ENCODE peak calls at places on chromosome 16, in five cellular contexts. O, T, M, C and B are unnamed samples.

GRCh38 chr16:85037050-85037410 is 9.4 kb downstream of the KIAA0513 start:
- DNase-seq in O (no peak), T (no peak), M (no peak), C (no peak), B (peak; percentile 54)

GRCh38 chr16:69040144-69040909 is 65.1 kb upstream of the HAS3 start:
- DNase-seq in O (peak; percentile 35), T (no peak), M (no peak), C (no peak), B (no peak)

GRCh38 chr16:35797811-35798210 is 2338.4 kb downstream of the TP53TG3F start:
- DNase-seq in O (no peak), T (no peak), M (no peak), C (no peak), B (no peak)

GRCh38 chr16:19393226-19394074 is 24.2 kb upstream of the TMC5 start:
- DNase-seq in O (no peak), T (no peak), M (no peak), C (no peak), B (no peak)

GRCh38 chr16:84617068-84617630 is 729 bp downstream of the COTL1 start:
- DNase-seq in O (peak; percentile 28), T (no peak), M (no peak), C (no peak), B (no peak)

GRCh38 chr16:78788276-78788675 is 688.8 kb downstream of the WWOX start:
- DNase-seq in O (no peak), T (no peak), M (no peak), C (no peak), B (no peak)

GRCh38 chr16:29662729-29663019 is 373 bp upstream of the SPN start:
- DNase-seq in O (peak; percentile 96), T (no peak), M (peak; percentile 50), C (peak; percentile 88), B (no peak)

GRCh38 chr16:49855280-49855821 is 561 bp downstream of the ZNF423 start:
- DNase-seq in O (peak; percentile 33), T (peak; percentile 31), M (peak; percentile 64), C (peak; percentile 19), B (no peak)

GRCh38 chr16:72833969-72834368 is 214.0 kb downstream of the ZFHX3 start:
- DNase-seq in O (no peak), T (no peak), M (no peak), C (no peak), B (no peak)

DNA sequence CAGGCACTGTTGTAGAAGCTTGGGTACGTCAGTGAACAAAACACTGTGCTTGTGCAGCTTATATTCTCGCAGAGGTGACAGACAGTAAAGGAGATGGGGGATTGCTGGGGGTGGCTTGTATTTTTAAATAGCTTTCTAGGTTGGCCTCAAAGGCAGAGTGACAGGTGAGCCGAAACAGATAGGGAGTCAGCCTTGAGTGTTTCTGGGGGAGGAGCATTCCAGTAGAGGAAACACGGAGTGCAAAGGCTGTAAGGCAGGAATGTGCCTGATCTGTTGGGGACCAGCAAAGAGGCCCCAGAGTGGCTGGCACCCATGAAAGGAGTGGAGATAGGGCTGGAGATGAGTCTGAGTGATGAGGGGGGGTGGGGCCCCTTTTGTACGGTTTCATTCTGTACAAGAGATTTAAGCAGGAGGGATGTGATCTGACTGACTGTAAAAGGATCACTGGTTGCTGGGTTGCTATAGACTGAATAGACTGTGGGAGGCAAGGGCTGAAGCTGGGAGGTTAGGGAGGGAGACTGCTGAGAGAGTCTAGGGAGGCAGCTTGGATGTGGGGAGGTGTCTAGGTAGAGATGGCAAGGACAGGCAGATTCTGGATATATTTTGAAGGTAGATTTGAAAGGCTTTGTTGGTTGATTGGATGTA is 15.2 kb downstream of the NUP93 start:
- DNase-seq in O (no peak), T (no peak), M (peak; percentile 30), C (no peak), B (no peak)
- TF ChIP-seq REST in O (no peak), T (no peak), M (no peak), C (no peak), B (no peak)

DNA sequence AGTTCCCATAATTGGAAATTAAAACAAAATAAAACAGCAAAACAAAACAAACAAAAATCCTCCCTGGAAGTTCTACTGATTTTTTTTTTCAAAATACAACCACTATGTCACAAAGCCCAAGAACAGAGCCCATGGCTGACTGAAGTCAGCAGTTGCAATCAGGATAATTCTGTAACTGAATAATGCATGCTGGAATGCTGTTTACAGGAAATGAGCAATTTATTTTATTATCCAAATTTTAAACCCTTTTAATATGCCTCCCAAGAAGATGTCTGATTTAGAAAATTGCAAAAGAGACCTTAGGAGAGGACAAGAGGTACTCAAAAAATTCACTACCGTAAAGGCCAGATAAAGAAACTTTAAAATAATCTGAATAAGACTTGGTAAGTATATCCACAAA is 578.2 kb downstream of the TOX3 start:
- DNase-seq in O (no peak), T (no peak), M (no peak), C (no peak), B (no peak)
- TF ChIP-seq REST in O (no peak), T (no peak), M (no peak), C (no peak), B (no peak)

GRCh38 chr16:4767872-4768548 is 1.0 kb upstream of the ZNF500 start:
- DNase-seq in O (no peak), T (no peak), M (no peak), C (peak; percentile 20), B (no peak)
- TF ChIP-seq REST in O (no peak), T (no peak), M (no peak), C (no peak), B (no peak)

DNA sequence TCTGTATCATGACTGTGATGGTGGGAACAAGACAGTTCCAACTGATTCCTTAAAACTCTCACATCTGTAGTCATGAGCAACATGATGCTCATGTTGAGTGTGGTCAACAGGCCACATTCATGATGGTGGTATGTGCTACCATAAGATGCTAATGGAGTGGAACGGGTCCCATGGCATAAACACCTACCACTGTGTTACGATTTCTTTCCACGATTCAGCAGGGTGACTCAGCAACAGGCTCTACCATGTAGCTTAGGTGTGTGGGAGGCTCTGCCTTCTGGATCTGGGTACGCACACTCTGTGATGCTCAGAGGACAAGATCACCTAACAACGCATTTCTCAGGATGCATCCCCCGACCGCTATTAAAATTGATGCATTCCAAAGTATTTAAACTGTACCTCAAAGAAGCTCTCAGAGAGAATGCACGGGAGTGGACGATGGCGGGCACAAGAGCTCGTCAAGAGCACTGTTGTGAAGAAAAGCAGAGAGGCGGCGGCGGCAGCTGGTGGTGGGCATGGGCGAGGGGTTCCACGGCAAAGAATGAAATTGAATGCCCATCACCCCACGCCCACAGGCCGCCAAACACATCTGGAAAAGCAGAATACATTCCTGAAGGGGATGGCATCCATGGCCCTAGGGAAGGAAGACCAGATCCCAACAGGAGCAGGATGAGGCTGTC is 133.3 kb downstream of the ZNF778 start:
- DNase-seq in O (no peak), T (no peak), M (no peak), C (no peak), B (no peak)
- TF ChIP-seq REST in O (no peak), T (no peak), M (no peak), C (no peak), B (no peak)

DNA sequence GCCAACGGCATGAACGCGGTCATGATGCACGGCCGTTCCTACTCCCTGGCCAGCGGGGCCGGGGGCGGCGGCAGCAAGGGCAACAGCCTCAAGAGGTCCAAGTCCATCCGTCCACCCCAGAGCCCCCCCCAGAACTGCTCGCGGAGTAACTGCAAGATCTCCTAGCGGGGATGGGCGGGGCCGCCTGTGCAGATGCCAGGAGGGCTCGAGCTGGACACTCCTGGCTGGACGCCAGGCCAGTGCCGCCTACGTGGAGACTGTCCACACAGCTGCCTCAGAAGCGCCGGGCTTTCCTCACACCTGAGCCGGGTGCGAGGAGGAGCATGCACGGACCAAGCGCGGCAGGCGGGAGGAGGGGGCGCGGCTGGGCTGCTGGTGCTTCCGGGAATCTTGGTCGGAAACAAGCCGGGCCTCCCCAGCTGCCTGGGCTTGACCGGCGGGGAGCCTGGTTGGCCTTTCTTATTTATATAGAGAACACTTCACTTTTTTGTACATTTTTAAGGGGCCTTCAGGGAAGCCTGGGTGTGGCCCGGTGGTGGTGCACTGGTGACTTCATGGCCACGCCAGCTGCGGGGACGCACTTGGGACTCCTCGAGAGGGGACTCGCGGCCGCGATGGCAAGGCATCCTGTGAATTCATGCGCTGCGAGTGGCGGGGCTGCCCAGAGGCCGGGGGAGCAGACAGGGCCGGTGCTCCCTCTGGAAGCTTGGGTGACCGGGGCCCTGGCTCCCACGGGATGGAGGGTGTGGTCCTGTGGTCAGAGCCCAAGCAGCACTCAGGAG is 3.1 kb upstream of the WFIKKN1 start:
- DNase-seq in O (no peak), T (no peak), M (no peak), C (no peak), B (no peak)
- TF ChIP-seq REST in O (no peak), T (no peak), M (no peak), C (no peak), B (no peak)

GRCh38 chr16:80300876-80301275 is 239.9 kb upstream of the DYNLRB2 start:
- DNase-seq in O (no peak), T (no peak), M (no peak), C (no peak), B (no peak)
- TF ChIP-seq REST in O (no peak), T (no peak), M (no peak), C (no peak), B (no peak)